ENCODE peak calls at places on chromosomes 7 and 10, in ten cellular contexts. One of them, this sample, is unnamed.

GRCh38 chr7:158192956-158193355 is 394.7 kb downstream of the PTPRN2 start:
- DNase-seq in type B pancreatic cell: no peak
- DNase-seq in skeletal muscle cell: no peak
- DNase-seq in cardiac muscle cell: no peak
- DNase-seq in stimulated activated CD4-positive, alpha-beta T cell treated with anti-CD3 and anti-CD28 coated beads, TNF-alpha, amount 100 ng/mL, for 1 hour: no peak
- DNase-seq in AG10803: no peak
- DNase-seq in retina: no peak
- DNase-seq in stomach: no peak
- DNase-seq in activated T-cell treated with anti-CD3 and anti-CD28 coated beads, Interleukin-2, amount 50 U/mL, for 24 hours: no peak
- DNase-seq in GM19239: no peak
- DNase-seq in this sample: no peak

GRCh38 chr10:11113156-11113555 is 95.5 kb downstream of the CELF2 start:
- DNase-seq in type B pancreatic cell: no peak
- DNase-seq in skeletal muscle cell: no peak
- DNase-seq in cardiac muscle cell: no peak
- DNase-seq in stimulated activated CD4-positive, alpha-beta T cell treated with anti-CD3 and anti-CD28 coated beads, TNF-alpha, amount 100 ng/mL, for 1 hour: no peak
- DNase-seq in AG10803: no peak
- DNase-seq in retina: no peak
- DNase-seq in stomach: no peak
- DNase-seq in activated T-cell treated with anti-CD3 and anti-CD28 coated beads, Interleukin-2, amount 50 U/mL, for 24 hours: no peak
- DNase-seq in GM19239: peak
- DNase-seq in this sample: no peak

GRCh38 chr10:103794996-103795395 is 60.4 kb downstream of the SH3PXD2A start:
- DNase-seq in type B pancreatic cell: no peak
- DNase-seq in skeletal muscle cell: no peak
- DNase-seq in cardiac muscle cell: no peak
- DNase-seq in stimulated activated CD4-positive, alpha-beta T cell treated with anti-CD3 and anti-CD28 coated beads, TNF-alpha, amount 100 ng/mL, for 1 hour: no peak
- DNase-seq in AG10803: no peak
- DNase-seq in retina: no peak
- DNase-seq in stomach: no peak
- DNase-seq in activated T-cell treated with anti-CD3 and anti-CD28 coated beads, Interleukin-2, amount 50 U/mL, for 24 hours: no peak
- DNase-seq in GM19239: no peak
- DNase-seq in this sample: no peak

GRCh38 chr10:77456414-77456813 is 181.2 kb downstream of the KCNMA1 start:
- DNase-seq in type B pancreatic cell: no peak
- DNase-seq in skeletal muscle cell: no peak
- DNase-seq in cardiac muscle cell: no peak
- DNase-seq in stimulated activated CD4-positive, alpha-beta T cell treated with anti-CD3 and anti-CD28 coated beads, TNF-alpha, amount 100 ng/mL, for 1 hour: no peak
- DNase-seq in AG10803: no peak
- DNase-seq in retina: no peak
- DNase-seq in stomach: peak
- DNase-seq in activated T-cell treated with anti-CD3 and anti-CD28 coated beads, Interleukin-2, amount 50 U/mL, for 24 hours: no peak
- DNase-seq in GM19239: no peak
- DNase-seq in this sample: no peak

GRCh38 chr7:157794764-157795101 is 457.9 kb downstream of the DNAJB6 start:
- DNase-seq in type B pancreatic cell: no peak
- DNase-seq in skeletal muscle cell: no peak
- DNase-seq in cardiac muscle cell: no peak
- DNase-seq in stimulated activated CD4-positive, alpha-beta T cell treated with anti-CD3 and anti-CD28 coated beads, TNF-alpha, amount 100 ng/mL, for 1 hour: no peak
- DNase-seq in AG10803: no peak
- DNase-seq in retina: no peak
- DNase-seq in stomach: no peak
- DNase-seq in activated T-cell treated with anti-CD3 and anti-CD28 coated beads, Interleukin-2, amount 50 U/mL, for 24 hours: no peak
- DNase-seq in GM19239: no peak
- DNase-seq in this sample: no peak

GRCh38 chr7:148799893-148800545 is 84.1 kb downstream of the EZH2 start:
- DNase-seq in type B pancreatic cell: no peak
- DNase-seq in skeletal muscle cell: no peak
- DNase-seq in cardiac muscle cell: no peak
- DNase-seq in stimulated activated CD4-positive, alpha-beta T cell treated with anti-CD3 and anti-CD28 coated beads, TNF-alpha, amount 100 ng/mL, for 1 hour: no peak
- DNase-seq in AG10803: no peak
- DNase-seq in retina: no peak
- DNase-seq in stomach: no peak
- DNase-seq in activated T-cell treated with anti-CD3 and anti-CD28 coated beads, Interleukin-2, amount 50 U/mL, for 24 hours: no peak
- DNase-seq in GM19239: no peak
- DNase-seq in this sample: no peak

GRCh38 chr10:47024046-47024322 is 112.8 kb downstream of the PTPN20 start:
- DNase-seq in type B pancreatic cell: no peak
- DNase-seq in skeletal muscle cell: no peak
- DNase-seq in cardiac muscle cell: no peak
- DNase-seq in stimulated activated CD4-positive, alpha-beta T cell treated with anti-CD3 and anti-CD28 coated beads, TNF-alpha, amount 100 ng/mL, for 1 hour: no peak
- DNase-seq in AG10803: no peak
- DNase-seq in retina: no peak
- DNase-seq in stomach: no peak
- DNase-seq in activated T-cell treated with anti-CD3 and anti-CD28 coated beads, Interleukin-2, amount 50 U/mL, for 24 hours: peak
- DNase-seq in GM19239: no peak
- DNase-seq in this sample: no peak

GRCh38 chr10:130662775-130663174 is 526.6 kb downstream of the GLRX3 start:
- DNase-seq in type B pancreatic cell: no peak
- DNase-seq in skeletal muscle cell: no peak
- DNase-seq in cardiac muscle cell: no peak
- DNase-seq in stimulated activated CD4-positive, alpha-beta T cell treated with anti-CD3 and anti-CD28 coated beads, TNF-alpha, amount 100 ng/mL, for 1 hour: no peak
- DNase-seq in AG10803: no peak
- DNase-seq in retina: no peak
- DNase-seq in stomach: no peak
- DNase-seq in activated T-cell treated with anti-CD3 and anti-CD28 coated beads, Interleukin-2, amount 50 U/mL, for 24 hours: no peak
- DNase-seq in GM19239: no peak
- DNase-seq in this sample: no peak

GRCh38 chr7:81986745-81987470 is 217.1 kb upstream of the HGF start:
- DNase-seq in type B pancreatic cell: no peak
- DNase-seq in skeletal muscle cell: no peak
- DNase-seq in cardiac muscle cell: no peak
- DNase-seq in stimulated activated CD4-positive, alpha-beta T cell treated with anti-CD3 and anti-CD28 coated beads, TNF-alpha, amount 100 ng/mL, for 1 hour: no peak
- DNase-seq in AG10803: no peak
- DNase-seq in retina: no peak
- DNase-seq in stomach: no peak
- DNase-seq in activated T-cell treated with anti-CD3 and anti-CD28 coated beads, Interleukin-2, amount 50 U/mL, for 24 hours: no peak
- DNase-seq in GM19239: no peak
- DNase-seq in this sample: no peak

GRCh38 chr7:5625938-5626337 is 155.5 kb downstream of the RNF216 start:
- DNase-seq in type B pancreatic cell: no peak
- DNase-seq in skeletal muscle cell: peak
- DNase-seq in cardiac muscle cell: peak
- DNase-seq in stimulated activated CD4-positive, alpha-beta T cell treated with anti-CD3 and anti-CD28 coated beads, TNF-alpha, amount 100 ng/mL, for 1 hour: no peak
- DNase-seq in AG10803: peak
- DNase-seq in retina: no peak
- DNase-seq in stomach: no peak
- DNase-seq in activated T-cell treated with anti-CD3 and anti-CD28 coated beads, Interleukin-2, amount 50 U/mL, for 24 hours: no peak
- DNase-seq in GM19239: no peak
- DNase-seq in this sample: no peak

GRCh38 chr10:6195891-6196290 is 6.8 kb upstream of the PFKFB3 start:
- DNase-seq in type B pancreatic cell: no peak
- DNase-seq in skeletal muscle cell: no peak
- DNase-seq in cardiac muscle cell: peak
- DNase-seq in stimulated activated CD4-positive, alpha-beta T cell treated with anti-CD3 and anti-CD28 coated beads, TNF-alpha, amount 100 ng/mL, for 1 hour: no peak
- DNase-seq in AG10803: no peak
- DNase-seq in retina: no peak
- DNase-seq in stomach: no peak
- DNase-seq in activated T-cell treated with anti-CD3 and anti-CD28 coated beads, Interleukin-2, amount 50 U/mL, for 24 hours: no peak
- DNase-seq in GM19239: no peak
- DNase-seq in this sample: no peak

GRCh38 chr10:92810934-92811532 is 37.3 kb upstream of the EXOC6 start:
- DNase-seq in type B pancreatic cell: no peak
- DNase-seq in skeletal muscle cell: no peak
- DNase-seq in cardiac muscle cell: no peak
- DNase-seq in stimulated activated CD4-positive, alpha-beta T cell treated with anti-CD3 and anti-CD28 coated beads, TNF-alpha, amount 100 ng/mL, for 1 hour: no peak
- DNase-seq in AG10803: no peak
- DNase-seq in retina: no peak
- DNase-seq in stomach: no peak
- DNase-seq in activated T-cell treated with anti-CD3 and anti-CD28 coated beads, Interleukin-2, amount 50 U/mL, for 24 hours: no peak
- DNase-seq in GM19239: no peak
- DNase-seq in this sample: no peak

GRCh38 chr7:75958802-75959543 is 35.4 kb downstream of the TMEM120A start:
- DNase-seq in type B pancreatic cell: no peak
- DNase-seq in skeletal muscle cell: no peak
- DNase-seq in cardiac muscle cell: no peak
- DNase-seq in stimulated activated CD4-positive, alpha-beta T cell treated with anti-CD3 and anti-CD28 coated beads, TNF-alpha, amount 100 ng/mL, for 1 hour: no peak
- DNase-seq in AG10803: no peak
- DNase-seq in retina: no peak
- DNase-seq in stomach: no peak
- DNase-seq in activated T-cell treated with anti-CD3 and anti-CD28 coated beads, Interleukin-2, amount 50 U/mL, for 24 hours: no peak
- DNase-seq in GM19239: no peak
- DNase-seq in this sample: no peak

GRCh38 chr7:99184468-99185225 is 23.3 kb downstream of the KPNA7 start:
- DNase-seq in type B pancreatic cell: no peak
- DNase-seq in skeletal muscle cell: no peak
- DNase-seq in cardiac muscle cell: no peak
- DNase-seq in stimulated activated CD4-positive, alpha-beta T cell treated with anti-CD3 and anti-CD28 coated beads, TNF-alpha, amount 100 ng/mL, for 1 hour: no peak
- DNase-seq in AG10803: no peak
- DNase-seq in retina: no peak
- DNase-seq in stomach: no peak
- DNase-seq in activated T-cell treated with anti-CD3 and anti-CD28 coated beads, Interleukin-2, amount 50 U/mL, for 24 hours: no peak
- DNase-seq in GM19239: no peak
- DNase-seq in this sample: no peak

GRCh38 chr10:35219906-35220890 is 93.6 kb downstream of the CREM start:
- DNase-seq in type B pancreatic cell: no peak
- DNase-seq in skeletal muscle cell: no peak
- DNase-seq in cardiac muscle cell: no peak
- DNase-seq in stimulated activated CD4-positive, alpha-beta T cell treated with anti-CD3 and anti-CD28 coated beads, TNF-alpha, amount 100 ng/mL, for 1 hour: no peak
- DNase-seq in AG10803: no peak
- DNase-seq in retina: peak
- DNase-seq in stomach: no peak
- DNase-seq in activated T-cell treated with anti-CD3 and anti-CD28 coated beads, Interleukin-2, amount 50 U/mL, for 24 hours: no peak
- DNase-seq in GM19239: no peak
- DNase-seq in this sample: no peak

GRCh38 chr7:24840543-24840942 is 83.3 kb upstream of the GSDME start:
- DNase-seq in type B pancreatic cell: no peak
- DNase-seq in skeletal muscle cell: no peak
- DNase-seq in cardiac muscle cell: no peak
- DNase-seq in stimulated activated CD4-positive, alpha-beta T cell treated with anti-CD3 and anti-CD28 coated beads, TNF-alpha, amount 100 ng/mL, for 1 hour: no peak
- DNase-seq in AG10803: no peak
- DNase-seq in retina: no peak
- DNase-seq in stomach: no peak
- DNase-seq in activated T-cell treated with anti-CD3 and anti-CD28 coated beads, Interleukin-2, amount 50 U/mL, for 24 hours: no peak
- DNase-seq in GM19239: no peak
- DNase-seq in this sample: no peak

GRCh38 chr7:116354171-116354545 is 143.8 kb downstream of the TES start:
- DNase-seq in type B pancreatic cell: no peak
- DNase-seq in skeletal muscle cell: no peak
- DNase-seq in cardiac muscle cell: peak
- DNase-seq in stimulated activated CD4-positive, alpha-beta T cell treated with anti-CD3 and anti-CD28 coated beads, TNF-alpha, amount 100 ng/mL, for 1 hour: no peak
- DNase-seq in AG10803: peak
- DNase-seq in retina: no peak
- DNase-seq in stomach: peak
- DNase-seq in activated T-cell treated with anti-CD3 and anti-CD28 coated beads, Interleukin-2, amount 50 U/mL, for 24 hours: no peak
- DNase-seq in GM19239: no peak
- DNase-seq in this sample: peak

GRCh38 chr7:125834421-125834820 is 904.8 kb upstream of the POT1 start:
- DNase-seq in type B pancreatic cell: no peak
- DNase-seq in skeletal muscle cell: no peak
- DNase-seq in cardiac muscle cell: no peak
- DNase-seq in stimulated activated CD4-positive, alpha-beta T cell treated with anti-CD3 and anti-CD28 coated beads, TNF-alpha, amount 100 ng/mL, for 1 hour: no peak
- DNase-seq in AG10803: no peak
- DNase-seq in retina: no peak
- DNase-seq in stomach: no peak
- DNase-seq in activated T-cell treated with anti-CD3 and anti-CD28 coated beads, Interleukin-2, amount 50 U/mL, for 24 hours: no peak
- DNase-seq in GM19239: no peak
- DNase-seq in this sample: no peak

GRCh38 chr7:29878081-29878688 is 71.9 kb downstream of the WIPF3 start:
- DNase-seq in type B pancreatic cell: no peak
- DNase-seq in skeletal muscle cell: no peak
- DNase-seq in cardiac muscle cell: peak
- DNase-seq in stimulated activated CD4-positive, alpha-beta T cell treated with anti-CD3 and anti-CD28 coated beads, TNF-alpha, amount 100 ng/mL, for 1 hour: no peak
- DNase-seq in AG10803: peak
- DNase-seq in retina: peak
- DNase-seq in stomach: peak
- DNase-seq in activated T-cell treated with anti-CD3 and anti-CD28 coated beads, Interleukin-2, amount 50 U/mL, for 24 hours: no peak
- DNase-seq in GM19239: no peak
- DNase-seq in this sample: no peak

GRCh38 chr7:107966701-107967100 is 36.3 kb downstream of the LAMB1 start:
- DNase-seq in type B pancreatic cell: no peak
- DNase-seq in skeletal muscle cell: peak
- DNase-seq in cardiac muscle cell: peak
- DNase-seq in stimulated activated CD4-positive, alpha-beta T cell treated with anti-CD3 and anti-CD28 coated beads, TNF-alpha, amount 100 ng/mL, for 1 hour: no peak
- DNase-seq in AG10803: peak
- DNase-seq in retina: peak
- DNase-seq in stomach: no peak
- DNase-seq in activated T-cell treated with anti-CD3 and anti-CD28 coated beads, Interleukin-2, amount 50 U/mL, for 24 hours: no peak
- DNase-seq in GM19239: no peak
- DNase-seq in this sample: no peak

GRCh38 chr10:7408494-7409044 is 2.3 kb downstream of the SFMBT2 start:
- DNase-seq in type B pancreatic cell: no peak
- DNase-seq in skeletal muscle cell: no peak
- DNase-seq in cardiac muscle cell: peak
- DNase-seq in stimulated activated CD4-positive, alpha-beta T cell treated with anti-CD3 and anti-CD28 coated beads, TNF-alpha, amount 100 ng/mL, for 1 hour: no peak
- DNase-seq in AG10803: no peak
- DNase-seq in retina: no peak
- DNase-seq in stomach: peak
- DNase-seq in activated T-cell treated with anti-CD3 and anti-CD28 coated beads, Interleukin-2, amount 50 U/mL, for 24 hours: peak
- DNase-seq in GM19239: no peak
- DNase-seq in this sample: no peak

GRCh38 chr7:140870003-140870402 is 54.7 kb downstream of the BRAF start:
- DNase-seq in type B pancreatic cell: no peak
- DNase-seq in skeletal muscle cell: no peak
- DNase-seq in cardiac muscle cell: no peak
- DNase-seq in stimulated activated CD4-positive, alpha-beta T cell treated with anti-CD3 and anti-CD28 coated beads, TNF-alpha, amount 100 ng/mL, for 1 hour: no peak
- DNase-seq in AG10803: no peak
- DNase-seq in retina: no peak
- DNase-seq in stomach: no peak
- DNase-seq in activated T-cell treated with anti-CD3 and anti-CD28 coated beads, Interleukin-2, amount 50 U/mL, for 24 hours: no peak
- DNase-seq in GM19239: no peak
- DNase-seq in this sample: no peak

GRCh38 chr10:132402781-132403241 is 5.8 kb downstream of the PWWP2B start:
- DNase-seq in type B pancreatic cell: no peak
- DNase-seq in skeletal muscle cell: no peak
- DNase-seq in cardiac muscle cell: no peak
- DNase-seq in stimulated activated CD4-positive, alpha-beta T cell treated with anti-CD3 and anti-CD28 coated beads, TNF-alpha, amount 100 ng/mL, for 1 hour: no peak
- DNase-seq in AG10803: no peak
- DNase-seq in retina: no peak
- DNase-seq in stomach: peak
- DNase-seq in activated T-cell treated with anti-CD3 and anti-CD28 coated beads, Interleukin-2, amount 50 U/mL, for 24 hours: no peak
- DNase-seq in GM19239: no peak
- DNase-seq in this sample: no peak

GRCh38 chr7:27245798-27246691 is 3.4 kb downstream of the EVX1 start:
- DNase-seq in type B pancreatic cell: no peak
- DNase-seq in skeletal muscle cell: no peak
- DNase-seq in cardiac muscle cell: no peak
- DNase-seq in stimulated activated CD4-positive, alpha-beta T cell treated with anti-CD3 and anti-CD28 coated beads, TNF-alpha, amount 100 ng/mL, for 1 hour: no peak
- DNase-seq in AG10803: no peak
- DNase-seq in retina: peak
- DNase-seq in stomach: no peak
- DNase-seq in activated T-cell treated with anti-CD3 and anti-CD28 coated beads, Interleukin-2, amount 50 U/mL, for 24 hours: peak
- DNase-seq in GM19239: no peak
- DNase-seq in this sample: no peak

GRCh38 chr7:36969376-36969775 is 245.1 kb upstream of the AOAH start:
- DNase-seq in type B pancreatic cell: no peak
- DNase-seq in skeletal muscle cell: no peak
- DNase-seq in cardiac muscle cell: no peak
- DNase-seq in stimulated activated CD4-positive, alpha-beta T cell treated with anti-CD3 and anti-CD28 coated beads, TNF-alpha, amount 100 ng/mL, for 1 hour: no peak
- DNase-seq in AG10803: no peak
- DNase-seq in retina: no peak
- DNase-seq in stomach: no peak
- DNase-seq in activated T-cell treated with anti-CD3 and anti-CD28 coated beads, Interleukin-2, amount 50 U/mL, for 24 hours: no peak
- DNase-seq in GM19239: no peak
- DNase-seq in this sample: no peak

GRCh38 chr10:79047875-79048638 is 20.7 kb upstream of the ZMIZ1 start:
- DNase-seq in type B pancreatic cell: no peak
- DNase-seq in skeletal muscle cell: no peak
- DNase-seq in cardiac muscle cell: no peak
- DNase-seq in stimulated activated CD4-positive, alpha-beta T cell treated with anti-CD3 and anti-CD28 coated beads, TNF-alpha, amount 100 ng/mL, for 1 hour: no peak
- DNase-seq in AG10803: no peak
- DNase-seq in retina: no peak
- DNase-seq in stomach: no peak
- DNase-seq in activated T-cell treated with anti-CD3 and anti-CD28 coated beads, Interleukin-2, amount 50 U/mL, for 24 hours: peak
- DNase-seq in GM19239: no peak
- DNase-seq in this sample: peak

GRCh38 chr7:2609001-2609411 is 22.8 kb upstream of the TTYH3 start:
- DNase-seq in type B pancreatic cell: no peak
- DNase-seq in skeletal muscle cell: no peak
- DNase-seq in cardiac muscle cell: peak
- DNase-seq in stimulated activated CD4-positive, alpha-beta T cell treated with anti-CD3 and anti-CD28 coated beads, TNF-alpha, amount 100 ng/mL, for 1 hour: no peak
- DNase-seq in AG10803: no peak
- DNase-seq in retina: no peak
- DNase-seq in stomach: no peak
- DNase-seq in activated T-cell treated with anti-CD3 and anti-CD28 coated beads, Interleukin-2, amount 50 U/mL, for 24 hours: no peak
- DNase-seq in GM19239: peak
- DNase-seq in this sample: no peak

GRCh38 chr10:103632247-103632642 is 138.7 kb downstream of the NEURL1 start:
- DNase-seq in type B pancreatic cell: no peak
- DNase-seq in skeletal muscle cell: no peak
- DNase-seq in cardiac muscle cell: no peak
- DNase-seq in stimulated activated CD4-positive, alpha-beta T cell treated with anti-CD3 and anti-CD28 coated beads, TNF-alpha, amount 100 ng/mL, for 1 hour: no peak
- DNase-seq in AG10803: peak
- DNase-seq in retina: no peak
- DNase-seq in stomach: no peak
- DNase-seq in activated T-cell treated with anti-CD3 and anti-CD28 coated beads, Interleukin-2, amount 50 U/mL, for 24 hours: no peak
- DNase-seq in GM19239: no peak
- DNase-seq in this sample: no peak